ENCODE peak calls at places on chromosomes 5 and 9, in ten cellular contexts. N is non-pigmented ciliary epithelial cell; U is activated T-cell treated with anti-CD3 and anti-CD28 coated beads, Interleukin-2, amount 50 U/mL, for 24 hours; H is brain microvascular endothelial cell; B is astrocyte; Q is H7; T is thyroid gland; M is right atrium auricular region; S is AML-193; R is anterior cingulate cortex. L is an unnamed sample.
A peak's percentile ranks its signal among the peaks of the same experiment; 100 is the strongest.

GRCh38 chr5:24998641-24999040 is 353.9 kb upstream of the CDH10 start:
- DNase-seq in M (no peak), T (no peak), H (no peak), U (no peak), B (no peak), Q (no peak), S (no peak), N (no peak), R (no peak), L (no peak)

GRCh38 chr9:120829650-120830049 is 13.1 kb downstream of the PSMD5 start:
- DNase-seq in R (no peak), H (no peak), U (no peak), T (no peak), B (no peak), N (no peak), M (no peak), Q (no peak), S (no peak), L (no peak)

GRCh38 chr5:95730730-95731570 is at the start of gene RHOBTB3:
- DNase-seq in S (peak; percentile 48), N (peak; percentile 72), M (peak; percentile 96), H (peak; percentile 92), Q (peak; percentile 87), B (peak; percentile 90), U (peak; percentile 69), T (peak; percentile 88), R (peak; percentile 83), L (peak; percentile 88)

GRCh38 chr5:178313316-178313715 is 80.7 kb upstream of the PHYKPL start:
- DNase-seq in N (no peak), S (no peak), H (no peak), U (no peak), Q (no peak), R (no peak), T (no peak), B (no peak), M (no peak), L (no peak)

GRCh38 chr9:96204853-96205252 is 97.1 kb downstream of the HSD17B3 start:
- DNase-seq in U (no peak), R (no peak), S (no peak), B (no peak), N (no peak), T (no peak), Q (no peak), H (no peak), M (no peak), L (no peak)

GRCh38 chr5:149018909-149019443 is 43.9 kb downstream of the SH3TC2 start:
- DNase-seq in M (no peak), S (no peak), T (no peak), H (no peak), N (no peak), Q (no peak), R (no peak), B (no peak), U (no peak), L (no peak)

GRCh38 chr9:110058304-110058953 is 149.5 kb downstream of the C9orf152 start:
- DNase-seq in N (no peak), S (no peak), T (peak; percentile 63), B (peak; percentile 35), Q (peak; percentile 62), U (peak; percentile 64), H (peak; percentile 39), R (no peak), M (no peak), L (no peak)

GRCh38 chr5:100691545-100691944 is 156.4 kb downstream of the FAM174A start:
- DNase-seq in M (no peak), U (no peak), N (peak; percentile 60), Q (no peak), H (no peak), B (peak; percentile 71), T (no peak), S (no peak), R (no peak), L (no peak)

GRCh38 chr9:7164440-7165349 is 406.9 kb downstream of the KDM4C start:
- DNase-seq in Q (no peak), N (no peak), B (no peak), T (no peak), M (no peak), R (no peak), H (no peak), S (no peak), U (no peak), L (no peak)

GRCh38 chr9:81069923-81070322 is 619.4 kb downstream of the TLE1 start:
- DNase-seq in B (peak; percentile 80), T (no peak), U (no peak), N (no peak), S (no peak), H (peak; percentile 25), Q (no peak), M (no peak), R (no peak), L (no peak)

GRCh38 chr5:112551437-112552018 is 132.5 kb upstream of the EPB41L4A start:
- DNase-seq in B (peak; percentile 35), U (no peak), S (peak; percentile 64), R (no peak), T (peak; percentile 25), M (no peak), N (peak; percentile 47), H (peak; percentile 75), Q (peak; percentile 42), L (peak; percentile 2)

GRCh38 chr5:66958984-66959641 is 237.5 kb downstream of the CD180 start:
- DNase-seq in S (no peak), H (peak; percentile 63), T (peak; percentile 74), B (peak; percentile 86), R (no peak), M (no peak), N (peak; percentile 60), Q (peak; percentile 18), U (no peak), L (peak; percentile 69)

GRCh38 chr5:94832685-94833084 is 214.2 kb downstream of the SLF1 start:
- DNase-seq in S (no peak), R (no peak), Q (no peak), H (no peak), U (no peak), T (no peak), B (no peak), N (no peak), M (no peak), L (no peak)

GRCh38 chr9:114434878-114435311 is 47.1 kb upstream of the AKNA start:
- DNase-seq in M (no peak), R (no peak), H (peak; percentile 17), B (no peak), S (peak; percentile 22), N (no peak), Q (peak; percentile 84), T (peak; percentile 15), U (no peak), L (no peak)

GRCh38 chr5:115291397-115291796 is 5.1 kb downstream of the CCDC112 start:
- DNase-seq in N (no peak), U (no peak), H (no peak), R (no peak), Q (no peak), M (no peak), B (no peak), S (no peak), T (no peak), L (no peak)

GRCh38 chr9:87387351-87388055 is 110.2 kb upstream of the DAPK1 start:
- DNase-seq in B (peak; percentile 36), M (no peak), H (no peak), U (no peak), S (no peak), T (no peak), R (no peak), N (no peak), Q (no peak), L (no peak)

GRCh38 chr5:92556747-92557146 is 1024.3 kb downstream of the NR2F1-AS1 start:
- DNase-seq in N (no peak), U (no peak), R (no peak), T (no peak), B (no peak), H (no peak), Q (no peak), M (no peak), S (no peak), L (no peak)

GRCh38 chr5:24691073-24691472 is 46.3 kb upstream of the CDH10 start:
- DNase-seq in H (no peak), Q (no peak), B (no peak), T (no peak), R (no peak), S (no peak), U (no peak), N (no peak), M (no peak), L (no peak)

GRCh38 chr5:177226882-177227281 is 76.6 kb downstream of the RAB24 start:
- DNase-seq in T (no peak), S (no peak), M (no peak), U (no peak), R (no peak), N (no peak), H (no peak), Q (no peak), B (no peak), L (no peak)